ENCODE peak calls at places on chromosomes 3 and 15, in ten cellular contexts. W is AG20443; E is stimulated activated CD8-positive, alpha-beta memory T cell treated with anti-CD3 and anti-CD28 coated beads, Interleukin-12 subunit alpha, Interleukin-12 subunit beta, amount 100 ng/mL, for 4 hours; J is GM23248; I is T-helper 2 cell; T is stimulated activated naive CD4-positive, alpha-beta T cell; P is bronchial epithelial cell; M is astrocyte; U is pancreas; C is activated CD4-positive, alpha-beta memory T cell treated with anti-CD3 and anti-CD28 coated beads, Interleukin-2, amount 10 ng/mL, durations not matched to agents 7 days and 5 days. N is an unnamed sample.

GRCh38 chr15:90142216-90143175 is 40.2 kb upstream of the IDH2 start:
- DNase-seq in W (no peak), M (no peak), T (peak), U (peak), C (peak), P (no peak), E (peak), I (no peak), J (no peak), N (peak)

GRCh38 chr3:129460572-129460971 is 20.5 kb downstream of the IFT122 start:
- DNase-seq in E (no peak), P (no peak), I (no peak), C (no peak), M (no peak), W (no peak), U (no peak), J (no peak), T (no peak), N (no peak)

GRCh38 chr3:14547693-14548092 is 7.6 kb upstream of the GRIP2 start:
- DNase-seq in C (no peak), U (no peak), T (no peak), J (no peak), P (no peak), E (no peak), I (no peak), M (no peak), W (no peak), N (no peak)

GRCh38 chr3:10116138-10116460 is 624 bp downstream of the BRK1 start:
- DNase-seq in C (no peak), P (peak), U (no peak), T (no peak), I (no peak), E (no peak), W (peak), M (peak), J (peak), N (no peak)

GRCh38 chr3:190903156-190903555 is 40.7 kb upstream of the GMNC start:
- DNase-seq in T (no peak), U (no peak), W (no peak), M (no peak), P (no peak), E (no peak), I (no peak), J (no peak), C (no peak), N (no peak)

GRCh38 chr3:123818324-123818920 is 65.7 kb downstream of the MYLK start:
- DNase-seq in J (no peak), I (no peak), W (no peak), U (no peak), P (no peak), T (no peak), C (no peak), E (no peak), M (peak), N (no peak)

GRCh38 chr15:70748281-70748747 is 15.0 kb downstream of the UACA start:
- DNase-seq in I (no peak), M (no peak), C (no peak), T (no peak), U (peak), J (peak), E (no peak), W (peak), P (no peak), N (no peak)

GRCh38 chr3:49470714-49471420 is 800 bp downstream of the DAG1 start:
- DNase-seq in I (no peak), P (peak), C (no peak), T (no peak), W (peak), M (no peak), E (no peak), U (no peak), J (peak), N (no peak)

GRCh38 chr15:93942140-93942808 is 289.1 kb upstream of the MCTP2 start:
- DNase-seq in I (no peak), M (peak), W (no peak), E (no peak), U (no peak), P (peak), C (no peak), T (no peak), J (peak), N (no peak)

GRCh38 chr3:38960953-38961622 is 90.7 kb downstream of the SCN11A start:
- DNase-seq in C (peak), T (no peak), U (peak), P (peak), M (peak), E (no peak), J (peak), I (no peak), W (peak), N (no peak)

GRCh38 chr3:69406156-69406555 is 20.3 kb upstream of the FRMD4B start:
- DNase-seq in I (no peak), T (no peak), E (no peak), J (peak), M (peak), P (no peak), W (no peak), U (no peak), C (no peak), N (no peak)

GRCh38 chr15:44010114-44010513 is 183.3 kb downstream of the WDR76 start:
- DNase-seq in I (no peak), U (no peak), J (peak), C (no peak), M (peak), P (peak), E (no peak), W (peak), T (no peak), N (no peak)

GRCh38 chr3:194604837-194605236 is 28.4 kb downstream of the TMEM44 start:
- DNase-seq in E (no peak), I (no peak), C (no peak), P (no peak), M (no peak), J (peak), U (no peak), W (no peak), T (no peak), N (no peak)

GRCh38 chr15:60760646-60761504 is 281.9 kb upstream of the ICE2 start:
- DNase-seq in I (no peak), W (no peak), C (no peak), M (peak), J (peak), U (no peak), T (no peak), P (peak), E (no peak), N (no peak)